ENCODE peak calls at places on chromosome X, in five cellular contexts. G is HepG2, K is GM12878, D is HCT116, R is SK-N-SH. S is an unnamed sample.

GRCh38 chrX:107731831-107732502 is 43.6 kb downstream of the TSC22D3 start:
- DNase-seq in G (no peak), K (no peak), D (peak; percentile 42), R (peak; percentile 44), S (peak; percentile 73)

GRCh38 chrX:103879339-103879738 is 47.3 kb upstream of the RAB9B start:
- DNase-seq in G (no peak), K (no peak), D (no peak), R (no peak), S (no peak)

GRCh38 chrX:23749576-23749975 is 6.5 kb upstream of the ACOT9 start:
- DNase-seq in G (no peak), K (no peak), D (no peak), R (no peak), S (no peak)

GRCh38 chrX:54171527-54171926 is 11.5 kb downstream of the FAM120C start:
- DNase-seq in G (no peak), K (no peak), D (no peak), R (no peak), S (no peak)

GRCh38 chrX:144586756-144587155 is 660.5 kb upstream of the SPANXN1 start:
- DNase-seq in G (no peak), K (no peak), D (no peak), R (no peak), S (no peak)

GRCh38 chrX:56786889-56787733 is 58.1 kb downstream of the NBDY start:
- DNase-seq in G (no peak), K (no peak), D (no peak), R (no peak), S (no peak)

GRCh38 chrX:104118765-104119164 is 6.4 kb downstream of the ZCCHC18 start:
- DNase-seq in G (no peak), K (no peak), D (no peak), R (no peak), S (no peak)

GRCh38 chrX:110733166-110733565 is 62.5 kb downstream of the CHRDL1 start:
- DNase-seq in G (no peak), K (no peak), D (no peak), R (no peak), S (no peak)

GRCh38 chrX:118718737-118719136 is 8.7 kb upstream of the IL13RA1 start:
- DNase-seq in G (no peak), K (no peak), D (no peak), R (no peak), S (no peak)

GRCh38 chrX:148609766-148610698 is 109.6 kb downstream of the AFF2 start:
- DNase-seq in G (no peak), K (peak; percentile 40), D (no peak), R (no peak), S (no peak)

GRCh38 chrX:78199851-78200250 is 60.4 kb upstream of the TAF9B start:
- DNase-seq in G (peak; percentile 31), K (no peak), D (peak; percentile 8), R (peak; percentile 43), S (peak; percentile 48)
- TF ChIP-seq ZBTB33 in G (no peak), K (no peak), D (no peak), R (no peak), S (no peak)

GRCh38 chrX:70033348-70033747 is 16.4 kb downstream of the AWAT2 start:
- DNase-seq in G (peak; percentile 3), K (no peak), D (peak; percentile 12), R (peak; percentile 52), S (peak; percentile 53)
- TF ChIP-seq ZBTB33 in G (no peak), K (no peak), D (no peak), R (no peak), S (no peak)

DNA sequence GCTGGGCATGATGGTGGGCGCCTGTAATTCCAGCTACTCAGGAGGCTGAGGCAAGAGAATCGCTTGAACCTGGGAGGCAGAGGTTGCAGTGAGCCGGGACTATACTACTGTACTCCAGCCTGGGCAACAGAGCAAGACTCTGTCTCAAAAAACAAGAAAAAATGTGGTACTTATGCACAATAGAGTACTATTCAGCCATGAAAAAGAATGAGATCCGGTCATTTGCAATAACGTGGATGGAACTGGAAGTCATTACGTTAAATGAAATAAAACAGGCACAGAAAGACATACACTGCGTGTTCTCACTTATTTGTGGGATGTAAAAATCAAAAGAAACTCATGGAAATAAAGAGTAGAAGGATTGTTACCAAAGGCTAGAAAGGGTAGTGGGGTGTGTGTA is 12.1 kb downstream of the RPGR start:
- DNase-seq in G (no peak), K (no peak), D (no peak), R (no peak), S (no peak)
- TF ChIP-seq ZBTB33 in G (no peak), K (no peak), D (no peak), R (no peak), S (no peak)

GRCh38 chrX:73581002-73581628 is 18.1 kb downstream of the CHIC1 start:
- DNase-seq in G (no peak), K (no peak), D (no peak), R (no peak), S (no peak)
- TF ChIP-seq ZBTB33 in G (no peak), K (no peak), D (no peak), R (no peak), S (no peak)

GRCh38 chrX:74423289-74423985 is 2.1 kb downstream of the SLC16A2 start:
- DNase-seq in G (no peak), K (no peak), D (no peak), R (no peak), S (no peak)
- TF ChIP-seq ZBTB33 in G (no peak), K (no peak), D (no peak), R (no peak), S (no peak)

DNA sequence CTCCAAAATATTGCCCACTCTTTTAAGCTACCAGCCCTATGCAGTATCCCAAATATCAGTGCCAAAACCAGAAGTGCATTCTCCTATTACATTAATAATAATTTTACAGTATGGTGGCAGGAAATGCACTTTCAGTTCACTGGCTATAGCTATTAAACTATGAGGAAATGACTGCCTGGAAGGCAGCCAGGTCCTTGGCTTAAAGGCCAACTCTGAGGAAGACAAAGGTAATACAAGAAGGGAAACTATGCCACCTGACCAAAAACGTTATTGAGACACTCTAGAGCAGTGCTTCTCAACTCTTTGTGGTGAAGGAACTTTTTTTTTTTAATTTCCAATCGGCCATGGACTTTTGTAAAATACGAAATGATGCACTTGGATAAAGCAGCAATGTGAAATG is 133.6 kb upstream of the VAMP7 start:
- DNase-seq in G (no peak), K (no peak), D (no peak), R (no peak), S (peak; percentile 18)
- TF ChIP-seq ZBTB33 in G (no peak), K (no peak), D (no peak), R (no peak), S (no peak)